ENCODE peak calls at places on chromosomes 11 and 22, in five cellular contexts. B is GM12878, K is K562, Q is WTC11, S is HepG2. O is an unnamed sample.

GRCh38 chr11:36431429-36432092 is 78.5 kb downstream of the TRAF6 start:
- DNase-seq in B (no peak), K (peak), Q (no peak), S (peak), O (no peak)

GRCh38 chr11:57596266-57596885 is 1.1 kb upstream of the SERPING1 start:
- DNase-seq in B (no peak), K (no peak), Q (no peak), S (no peak), O (no peak)

GRCh38 chr11:75342966-75343870 is 8.2 kb downstream of the ARRB1 start:
- DNase-seq in B (no peak), K (peak), Q (peak), S (peak), O (no peak)

GRCh38 chr22:41561335-41561734 is 525 bp downstream of the CSDC2 start:
- DNase-seq in B (no peak), K (no peak), Q (peak), S (no peak), O (peak)

GRCh38 chr11:43937434-43938411 is 4.7 kb upstream of the C11orf96 start:
- DNase-seq in B (no peak), K (peak), Q (no peak), S (no peak), O (no peak)

GRCh38 chr11:116725434-116726221 is 47.2 kb downstream of the BUD13 start:
- DNase-seq in B (no peak), K (no peak), Q (no peak), S (no peak), O (no peak)

GRCh38 chr11:46265764-46266163 is 11.7 kb upstream of the CREB3L1 start:
- DNase-seq in B (peak), K (no peak), Q (no peak), S (no peak), O (no peak)

GRCh38 chr22:46335201-46336118 is at the start of gene TRMU:
- DNase-seq in B (peak), K (peak), Q (peak), S (peak), O (peak)

GRCh38 chr11:66313321-66314185 is 3.3 kb downstream of the CD248 start:
- DNase-seq in B (no peak), K (peak), Q (peak), S (peak), O (no peak)

GRCh38 chr11:8604078-8604723 is 10.2 kb upstream of the STK33 start:
- DNase-seq in B (no peak), K (peak), Q (peak), S (peak), O (peak)

GRCh38 chr11:117443269-117444186 is 115.9 kb downstream of the CEP164 start:
- DNase-seq in B (no peak), K (peak), Q (peak), S (peak), O (peak)

GRCh38 chr11:28981331-28981865 is 873.2 kb downstream of the METTL15 start:
- DNase-seq in B (no peak), K (no peak), Q (no peak), S (no peak), O (no peak)

GRCh38 chr11:70786021-70786665 is 387.8 kb downstream of the CTTN start:
- DNase-seq in B (no peak), K (no peak), Q (no peak), S (no peak), O (no peak)

GRCh38 chr11:100687032-100687629 is at the start of gene ARHGAP42:
- DNase-seq in B (no peak), K (peak), Q (peak), S (peak), O (peak)

GRCh38 chr22:42664976-42665831 is 16.0 kb upstream of the CYB5R3 start:
- DNase-seq in B (peak), K (no peak), Q (no peak), S (no peak), O (no peak)

GRCh38 chr11:128717581-128717980 is 23.7 kb downstream of the FLI1 start:
- DNase-seq in B (no peak), K (no peak), Q (no peak), S (no peak), O (no peak)

GRCh38 chr11:56910785-56911184 is 77.9 kb upstream of the OR5AK2 start:
- DNase-seq in B (no peak), K (no peak), Q (no peak), S (no peak), O (no peak)

DNA sequence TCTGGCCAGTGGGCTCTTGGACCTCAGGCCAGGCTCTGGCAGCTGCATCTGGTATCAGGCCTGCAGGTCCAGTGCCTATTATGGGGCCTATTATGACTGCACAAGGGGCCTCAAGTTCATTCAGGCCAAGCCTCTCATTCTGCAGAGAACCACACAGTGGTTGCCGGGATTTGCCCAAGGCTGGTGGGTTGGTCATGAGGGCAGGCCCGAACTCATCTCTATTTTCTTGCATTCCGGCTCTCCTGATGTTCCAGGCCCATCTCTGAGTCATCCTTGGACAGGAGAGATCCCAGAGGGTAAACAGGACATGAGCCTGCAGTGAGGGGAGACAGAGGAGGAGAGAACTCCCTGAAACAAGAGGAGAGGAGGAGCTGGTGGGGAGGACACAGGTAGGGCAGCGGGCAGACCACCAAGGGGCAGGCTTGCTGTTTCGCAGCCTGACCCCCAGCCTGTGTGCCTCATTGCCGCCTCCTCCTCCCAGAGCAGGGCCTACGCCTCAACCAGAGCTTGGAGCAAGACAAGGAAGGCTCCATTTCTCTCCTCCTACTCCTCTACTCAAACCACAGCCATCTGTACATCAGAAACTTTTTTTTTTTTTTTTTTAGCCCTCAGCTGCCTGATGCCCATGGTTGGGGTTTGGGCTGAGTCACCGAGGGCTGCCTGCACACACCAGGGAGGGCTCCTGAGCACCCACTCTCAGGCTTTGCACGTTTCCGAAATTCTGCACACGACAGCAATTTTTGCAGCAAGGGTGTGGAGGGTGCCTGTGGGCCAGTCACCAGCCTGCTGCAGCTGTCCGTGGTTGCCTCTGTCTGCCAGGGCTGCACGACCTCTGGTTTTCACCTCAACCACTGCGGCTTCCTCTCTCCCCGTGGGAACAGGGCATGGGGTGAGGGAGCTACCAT is 12.7 kb upstream of the TREH start:
- DNase-seq in B (peak), K (no peak), Q (peak), S (peak), O (no peak)
- TF ChIP-seq CREB1 in B (no peak), K (no peak), Q (no peak), S (no peak), O (no peak)

GRCh38 chr11:60127311-60127811 is 38.9 kb downstream of the MS4A2 start:
- DNase-seq in B (no peak), K (no peak), Q (no peak), S (no peak), O (no peak)
- TF ChIP-seq ATF3 in B (no peak), K (no peak), Q (no peak), S (no peak), O (no peak)

GRCh38 chr22:30210235-30210831 is 36.2 kb downstream of the LIF start:
- DNase-seq in B (no peak), K (no peak), Q (no peak), S (peak), O (no peak)
- TF ChIP-seq CREB1 in B (no peak), K (no peak), Q (no peak), S (no peak), O (no peak)

GRCh38 chr11:102836290-102836875 is 7.0 kb downstream of the MMP3 start:
- DNase-seq in B (no peak), K (no peak), Q (no peak), S (no peak), O (no peak)
- TF ChIP-seq ATF3 in B (no peak), K (no peak), Q (no peak), S (no peak), O (no peak)

GRCh38 chr11:47773882-47774281 is 6.7 kb upstream of the FNBP4 start:
- DNase-seq in B (no peak), K (no peak), Q (no peak), S (no peak), O (no peak)
- TF ChIP-seq CREB1 in B (no peak), K (no peak), Q (no peak), S (no peak), O (no peak)

GRCh38 chr11:12727556-12728070 is 53.4 kb downstream of the TEAD1 start:
- DNase-seq in B (no peak), K (no peak), Q (no peak), S (no peak), O (no peak)
- TF ChIP-seq ATF3 in B (no peak), K (no peak), Q (no peak), S (no peak), O (no peak)

GRCh38 chr22:23365961-23366360 is 185.7 kb downstream of the BCR start:
- DNase-seq in B (no peak), K (no peak), Q (no peak), S (no peak), O (no peak)
- TF ChIP-seq CREB1 in B (no peak), K (no peak), Q (no peak), S (no peak), O (no peak)

GRCh38 chr11:17116121-17116520 is 38.7 kb upstream of the RPS13 start:
- DNase-seq in B (no peak), K (no peak), Q (no peak), S (no peak), O (no peak)
- TF ChIP-seq ATF3 in B (no peak), K (no peak), Q (no peak), S (no peak), O (no peak)

DNA sequence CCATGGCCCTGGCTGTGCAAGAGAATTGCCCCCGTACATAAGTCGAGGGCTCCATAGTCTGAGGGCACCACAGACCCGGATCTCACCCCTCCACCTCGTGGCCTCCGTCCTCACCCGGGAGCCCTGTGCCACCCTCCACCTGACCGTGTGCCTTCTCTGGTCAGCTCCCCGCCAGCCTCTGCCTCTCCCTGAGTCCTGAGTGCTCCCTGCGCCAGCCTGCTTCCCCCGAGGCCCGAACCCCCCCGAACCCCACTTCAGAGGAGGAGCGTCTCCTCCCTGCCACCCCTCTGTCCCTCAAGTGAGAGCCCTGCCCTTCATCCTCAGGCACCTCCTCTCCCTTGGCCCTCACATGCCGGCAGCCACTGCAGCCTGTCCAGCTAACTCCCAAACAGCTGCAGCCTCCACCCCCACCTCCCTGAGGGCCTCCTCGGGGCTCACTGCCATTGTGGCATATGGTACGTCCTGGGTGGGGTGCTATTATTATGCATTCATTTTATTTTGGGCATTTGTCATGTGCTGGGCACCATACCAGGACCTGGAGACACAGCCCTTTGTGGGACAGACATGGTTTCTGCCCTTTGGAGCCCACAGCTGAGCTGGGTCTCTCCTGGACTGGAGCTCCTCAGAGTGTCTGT is 67.1 kb downstream of the MYO7A start:
- DNase-seq in B (no peak), K (no peak), Q (no peak), S (no peak), O (no peak)
- TF ChIP-seq CREB1 in B (no peak), K (no peak), Q (no peak), S (no peak), O (no peak)

GRCh38 chr22:24104307-24105017 is 76.8 kb upstream of the SUSD2 start:
- DNase-seq in B (no peak), K (no peak), Q (no peak), S (no peak), O (no peak)
- TF ChIP-seq ATF3 in B (no peak), K (no peak), Q (no peak), S (no peak), O (no peak)